ENCODE peak calls at places on chromosomes 4 and X, in ten cellular contexts. O, V, T, L, W, N, M, P, Y and I are unnamed samples. For H3K9me3 and H3K27me3, the result is how much of the 10 kb centered on the place peaks cover.

GRCh38 chr4:161206528-161207080 is 957.2 kb downstream of the FSTL5 start:
- DNase-seq in O (no peak), V (peak), T (no peak), L (no peak), W (no peak), N (no peak), M (no peak), P (no peak), Y (no peak), I (no peak)

GRCh38 chr4:46432923-46433322 is 43.0 kb upstream of the GABRA2 start:
- DNase-seq in O (no peak), V (no peak), T (no peak), L (no peak), W (no peak), N (no peak), M (no peak), P (no peak), Y (no peak), I (no peak)

GRCh38 chrX:10158279-10158939 is 1.6 kb downstream of the CLCN4 start:
- DNase-seq in O (peak), V (peak), T (no peak), L (peak), W (peak), N (peak), M (no peak), P (no peak), Y (no peak), I (no peak)

GRCh38 chr4:38223801-38224236 is 263.6 kb downstream of the PTTG2 start:
- DNase-seq in O (no peak), V (no peak), T (no peak), L (no peak), W (no peak), N (no peak), M (no peak), P (no peak), Y (no peak), I (no peak)

GRCh38 chr4:2054217-2054616 is 4.9 kb upstream of the NAT8L start:
- DNase-seq in O (no peak), V (no peak), T (no peak), L (no peak), W (no peak), N (peak), M (no peak), P (no peak), Y (no peak), I (no peak)

GRCh38 chr4:163343604-163344146 is at the start of gene NPY5R:
- DNase-seq in O (peak), V (peak), T (no peak), L (no peak), W (no peak), N (no peak), M (no peak), P (no peak), Y (no peak), I (no peak)

GRCh38 chrX:129744881-129745321 is 6.1 kb downstream of the XPNPEP2 start:
- DNase-seq in O (no peak), V (no peak), T (no peak), L (no peak), W (no peak), N (no peak), M (no peak), P (peak), Y (no peak), I (no peak)

GRCh38 chrX:130728208-130728607 is 174.8 kb downstream of the ENOX2 start:
- DNase-seq in O (no peak), V (no peak), T (no peak), L (no peak), W (no peak), N (no peak), M (no peak), P (no peak), Y (no peak), I (no peak)

GRCh38 chr4:139469869-139470268 is 15.9 kb downstream of the RAB33B start:
- DNase-seq in O (no peak), V (no peak), T (no peak), L (no peak), W (no peak), N (no peak), M (no peak), P (no peak), Y (no peak), I (no peak)

GRCh38 chr4:182695842-182696241 is 221.3 kb downstream of the DCTD start:
- DNase-seq in O (no peak), V (no peak), T (no peak), L (no peak), W (no peak), N (no peak), M (no peak), P (no peak), Y (no peak), I (no peak)

GRCh38 chrX:21581479-21581878 is 76.7 kb downstream of the KLHL34 start:
- DNase-seq in O (no peak), V (no peak), T (no peak), L (no peak), W (no peak), N (no peak), M (no peak), P (no peak), Y (no peak), I (no peak)

GRCh38 chr4:140291259-140291658 is 82.2 kb upstream of the SCOC start:
- DNase-seq in O (no peak), V (no peak), T (no peak), L (no peak), W (no peak), N (no peak), M (no peak), P (no peak), Y (no peak), I (no peak)

GRCh38 chrX:134933248-134933647 is 57.5 kb upstream of the SMIM10 start:
- DNase-seq in O (no peak), V (no peak), T (no peak), L (no peak), W (no peak), N (no peak), M (peak), P (no peak), Y (no peak), I (no peak)

GRCh38 chr4:8502836-8503585 is 62.4 kb downstream of the TRMT44 start:
- DNase-seq in O (no peak), V (no peak), T (no peak), L (no peak), W (peak), N (no peak), M (no peak), P (no peak), Y (no peak), I (no peak)

GRCh38 chrX:15911729-15912550 is 57.3 kb upstream of the AP1S2 start:
- DNase-seq in O (no peak), V (no peak), T (no peak), L (no peak), W (no peak), N (no peak), M (no peak), P (no peak), Y (no peak), I (no peak)

GRCh38 chrX:16839224-16839851 is 30.8 kb downstream of the RBBP7 start:
- DNase-seq in O (no peak), V (no peak), T (no peak), L (no peak), W (no peak), N (no peak), M (no peak), P (no peak), Y (no peak), I (no peak)

GRCh38 chr4:4334798-4335520 is 44.9 kb downstream of the ZBTB49 start:
- DNase-seq in O (peak), V (peak), T (no peak), L (peak), W (peak), N (peak), M (peak), P (peak), Y (no peak), I (peak)

GRCh38 chrX:81925812-81926211 is 723.9 kb downstream of the SH3BGRL start:
- DNase-seq in O (no peak), V (no peak), T (no peak), L (no peak), W (no peak), N (no peak), M (no peak), P (no peak), Y (no peak), I (no peak)

GRCh38 chr4:72701987-72702819 is 133.2 kb upstream of the ADAMTS3 start:
- DNase-seq in O (peak), V (peak), T (no peak), L (no peak), W (no peak), N (no peak), M (peak), P (no peak), Y (no peak), I (no peak)

GRCh38 chr4:70583952-70584834 is 7.9 kb upstream of the AMBN start:
- DNase-seq in O (no peak), V (no peak), T (no peak), L (no peak), W (no peak), N (no peak), M (no peak), P (no peak), Y (no peak), I (no peak)

GRCh38 chr4:182862921-182863320 is 54.3 kb downstream of the DCTD start:
- DNase-seq in O (no peak), V (no peak), T (no peak), L (no peak), W (no peak), N (peak), M (no peak), P (no peak), Y (no peak), I (no peak)

GRCh38 chr4:119478446-119479179 is 150.0 kb downstream of the PDE5A start:
- DNase-seq in O (no peak), V (no peak), T (no peak), L (no peak), W (no peak), N (no peak), M (no peak), P (no peak), Y (no peak), I (no peak)

GRCh38 chrX:114162068-114162735 is 421.7 kb upstream of the HTR2C start:
- DNase-seq in O (peak), V (no peak), T (no peak), L (no peak), W (no peak), N (no peak), M (no peak), P (no peak), Y (no peak), I (no peak)

GRCh38 chr4:124290678-124291077 is 421.9 kb downstream of the ANKRD50 start:
- DNase-seq in O (no peak), V (no peak), T (no peak), L (no peak), W (no peak), N (no peak), M (no peak), P (no peak), Y (no peak), I (no peak)

GRCh38 chr4:42732776-42733175 is 75.9 kb upstream of the ATP8A1 start:
- DNase-seq in O (no peak), V (no peak), T (no peak), L (no peak), W (no peak), N (no peak), M (no peak), P (no peak), Y (no peak), I (no peak)

GRCh38 chrX:51420610-51421009 is 75.8 kb downstream of the NUDT11 start:
- DNase-seq in O (peak), V (peak), T (no peak), L (peak), W (no peak), N (no peak), M (peak), P (peak), Y (no peak), I (peak)

GRCh38 chr4:113971706-113972360 is 7.6 kb downstream of the ARSJ start:
- DNase-seq in O (no peak), V (peak), T (no peak), L (no peak), W (no peak), N (no peak), M (no peak), P (no peak), Y (no peak), I (no peak)
- H3K27ac ChIP-seq in O (no peak), V (peak), T (no peak), L (no peak), W (no peak), N (peak), M (no peak), P (no peak), Y (no peak), I (no peak)

GRCh38 chrX:148470324-148470723 is 30.1 kb upstream of the AFF2 start:
- DNase-seq in O (no peak), V (no peak), T (no peak), L (no peak), W (no peak), N (no peak), M (no peak), P (no peak), Y (no peak), I (no peak)

GRCh38 chrX:148466292-148466691 is 34.1 kb upstream of the AFF2 start:
- DNase-seq in O (no peak), V (no peak), T (no peak), L (no peak), W (no peak), N (no peak), M (no peak), P (no peak), Y (no peak), I (no peak)
- H3K9me3 ChIP-seq in O (under half), V (under half), T (under half), L (under half), W (under half), N (under half), M (under half), P (under half), Y (under half), I (under half)

GRCh38 chrX:40936827-40937226 is 148.4 kb upstream of the USP9X start:
- DNase-seq in O (no peak), V (no peak), T (no peak), L (no peak), W (no peak), N (no peak), M (no peak), P (no peak), Y (no peak), I (no peak)
- H3K27me3 ChIP-seq in O (under half), V (under half), T (under half), L (under half), W (under half), N (under half), M (under half), P (under half), Y (under half), I (under half)

GRCh38 chr4:106333186-106333585 is 16.8 kb downstream of the AIMP1 start:
- DNase-seq in O (no peak), V (no peak), T (no peak), L (no peak), W (no peak), N (no peak), M (no peak), P (no peak), Y (no peak), I (no peak)
- H3K27ac ChIP-seq in O (no peak), V (no peak), T (no peak), L (no peak), W (no peak), N (no peak), M (no peak), P (no peak), Y (no peak), I (no peak)

DNA sequence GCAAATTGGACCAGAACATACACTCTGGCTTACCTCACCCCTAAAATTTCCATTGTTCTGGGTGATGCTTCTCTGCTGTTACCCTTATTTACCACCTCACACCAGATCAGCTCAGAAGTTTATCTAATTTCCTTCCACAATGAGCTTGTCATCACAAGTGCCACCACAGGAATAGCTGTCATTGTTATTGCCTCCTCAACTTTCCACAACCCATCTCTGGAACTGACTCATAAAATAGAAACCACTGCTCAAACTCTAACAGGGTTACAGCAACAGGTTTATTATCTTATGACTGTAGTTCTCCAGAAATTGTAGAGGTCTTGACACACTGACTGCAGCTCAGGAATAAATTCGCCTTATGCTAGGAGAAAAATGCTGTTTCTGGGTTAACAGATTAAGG is 52.7 kb downstream of the ZNF718 start:
- DNase-seq in O (no peak), V (no peak), T (no peak), L (no peak), W (no peak), N (no peak), M (no peak), P (no peak), Y (no peak), I (no peak)
- H3K9me3 ChIP-seq in O (under half), V (under half), T (half or more), L (half or more), W (under half), N (half or more), M (half or more), P (under half), Y (half or more), I (half or more)

GRCh38 chr4:41133619-41134018 is 80.7 kb downstream of the APBB2 start:
- DNase-seq in O (peak), V (no peak), T (no peak), L (no peak), W (no peak), N (no peak), M (no peak), P (no peak), Y (no peak), I (no peak)
- H3K27me3 ChIP-seq in O (under half), V (under half), T (under half), L (under half), W (under half), N (under half), M (under half), P (under half), Y (under half), I (under half)